ENCODE peak calls at places on chromosomes 6 and 20, in seven cellular contexts. X is suprapubic skin, V is fibroblast of the conjunctiva, B is smooth muscle cell of the brain vasculature, W is mammary epithelial cell, K is amygdala, U is fibroblast of the aortic adventitia. E is an unnamed sample.

GRCh38 chr6:140731741-140732140 is 1357.3 kb upstream of the CITED2 start:
- DNase-seq in X (no peak), V (no peak), B (no peak), W (no peak), K (no peak), U (no peak), E (no peak)

GRCh38 chr20:59824711-59825562 is 108.5 kb downstream of the SYCP2 start:
- DNase-seq in X (peak; percentile 58), V (no peak), B (no peak), W (no peak), K (no peak), U (no peak), E (peak; percentile 13)

GRCh38 chr6:3888153-3888957 is 39.2 kb downstream of the FAM50B start:
- DNase-seq in X (peak; percentile 88), V (no peak), B (no peak), W (no peak), K (no peak), U (peak; percentile 52), E (peak; percentile 44)

GRCh38 chr6:16799279-16800193 is 38.3 kb upstream of the ATXN1 start:
- DNase-seq in X (no peak), V (no peak), B (no peak), W (peak; percentile 14), K (no peak), U (peak; percentile 42), E (no peak)

GRCh38 chr20:24872291-24873014 is 76.6 kb upstream of the CST7 start:
- DNase-seq in X (no peak), V (no peak), B (no peak), W (no peak), K (no peak), U (no peak), E (no peak)

GRCh38 chr6:1226208-1227099 is 85.4 kb upstream of the FOXQ1 start:
- DNase-seq in X (no peak), V (no peak), B (no peak), W (no peak), K (no peak), U (no peak), E (no peak)

GRCh38 chr6:86937219-86938079 is at the start of gene HTR1E:
- DNase-seq in X (no peak), V (no peak), B (peak; percentile 21), W (peak; percentile 23), K (peak; percentile 48), U (peak; percentile 12), E (no peak)

GRCh38 chr20:49230575-49231211 is 11.5 kb downstream of the DDX27 start:
- DNase-seq in X (no peak), V (no peak), B (no peak), W (peak; percentile 56), K (peak; percentile 12), U (no peak), E (peak; percentile 24)

GRCh38 chr20:3727333-3728035 is 5.0 kb upstream of the HSPA12B start:
- DNase-seq in X (no peak), V (no peak), B (no peak), W (peak; percentile 37), K (no peak), U (peak; percentile 81), E (no peak)

GRCh38 chr6:137494967-137495595 is 887 bp upstream of the OLIG3 start:
- DNase-seq in X (no peak), V (no peak), B (no peak), W (no peak), K (no peak), U (peak; percentile 8), E (no peak)

GRCh38 chr20:63160641-63161175 is 55.2 kb downstream of the YTHDF1 start:
- DNase-seq in X (no peak), V (no peak), B (no peak), W (no peak), K (no peak), U (no peak), E (no peak)

GRCh38 chr6:96898241-96898851 is 655 bp upstream of the NDUFAF4 start:
- DNase-seq in X (no peak), V (no peak), B (no peak), W (no peak), K (no peak), U (peak; percentile 47), E (no peak)

GRCh38 chr20:23167436-23167835 is 81.3 kb upstream of the CD93 start:
- DNase-seq in X (no peak), V (no peak), B (no peak), W (no peak), K (no peak), U (peak; percentile 57), E (no peak)

GRCh38 chr6:112912351-112913101 is 565.4 kb downstream of the RFPL4B start:
- DNase-seq in X (no peak), V (peak; percentile 47), B (peak; percentile 67), W (no peak), K (no peak), U (peak; percentile 81), E (no peak)

GRCh38 chr20:59515013-59515905 is 89.1 kb upstream of the PHACTR3 start:
- DNase-seq in X (no peak), V (peak; percentile 21), B (no peak), W (peak; percentile 47), K (peak; percentile 51), U (peak; percentile 36), E (peak; percentile 74)

GRCh38 chr6:151494235-151494950 is 576 bp downstream of the CCDC170 start:
- DNase-seq in X (no peak), V (no peak), B (no peak), W (peak; percentile 63), K (peak; percentile 8), U (peak; percentile 32), E (peak; percentile 23)

GRCh38 chr20:60808003-60808402 is 444.1 kb upstream of the CDH4 start:
- DNase-seq in X (no peak), V (no peak), B (no peak), W (no peak), K (no peak), U (no peak), E (no peak)

GRCh38 chr6:151075943-151076555 is 163.7 kb upstream of the AKAP12 start:
- DNase-seq in X (no peak), V (no peak), B (no peak), W (peak; percentile 63), K (no peak), U (no peak), E (no peak)

GRCh38 chr6:148521586-148521985 is 178.9 kb downstream of the SASH1 start:
- DNase-seq in X (no peak), V (peak; percentile 51), B (no peak), W (peak; percentile 43), K (no peak), U (peak; percentile 77), E (no peak)

GRCh38 chr20:19438488-19438887 is 226.0 kb downstream of the SLC24A3 start:
- DNase-seq in X (no peak), V (no peak), B (no peak), W (no peak), K (no peak), U (no peak), E (no peak)

GRCh38 chr6:35318200-35318844 is 20.7 kb downstream of the DEF6 start:
- DNase-seq in X (no peak), V (peak; percentile 46), B (peak; percentile 52), W (no peak), K (peak; percentile 69), U (peak; percentile 60), E (peak; percentile 94)

GRCh38 chr20:43991264-43991663 is 76.6 kb downstream of the TOX2 start:
- DNase-seq in X (no peak), V (no peak), B (no peak), W (no peak), K (no peak), U (no peak), E (no peak)

GRCh38 chr6:147033267-147033666 is 170.9 kb upstream of the STXBP5 start:
- DNase-seq in X (no peak), V (no peak), B (no peak), W (no peak), K (no peak), U (no peak), E (no peak)

GRCh38 chr6:158783851-158784250 is 35.3 kb downstream of the EZR start:
- DNase-seq in X (no peak), V (no peak), B (no peak), W (no peak), K (no peak), U (no peak), E (no peak)

GRCh38 chr6:158819213-158819976 is at the start of gene EZR:
- DNase-seq in X (peak; percentile 86), V (peak; percentile 44), B (no peak), W (peak; percentile 76), K (peak; percentile 30), U (peak; percentile 38), E (peak; percentile 87)

GRCh38 chr20:25256226-25256859 is 8.5 kb downstream of the PYGB start:
- DNase-seq in X (peak; percentile 58), V (no peak), B (no peak), W (no peak), K (no peak), U (peak; percentile 49), E (peak; percentile 14)

GRCh38 chr6:87277123-87277522 is 45.3 kb upstream of the SMIM8 start:
- DNase-seq in X (no peak), V (no peak), B (no peak), W (peak; percentile 23), K (no peak), U (peak; percentile 10), E (no peak)

GRCh38 chr6:1394591-1395463 is 5.5 kb downstream of the FOXF2 start:
- DNase-seq in X (peak; percentile 70), V (no peak), B (no peak), W (no peak), K (no peak), U (no peak), E (no peak)

GRCh38 chr6:150099546-150099945 is 30.6 kb upstream of the ULBP3 start:
- DNase-seq in X (no peak), V (no peak), B (no peak), W (no peak), K (no peak), U (no peak), E (no peak)

GRCh38 chr6:144559865-144560603 is 274.9 kb downstream of the UTRN start:
- DNase-seq in X (no peak), V (no peak), B (no peak), W (no peak), K (no peak), U (peak; percentile 46), E (no peak)